ENCODE peak calls at places on chromosome 15, in six cellular contexts. One of them, this sample, is unnamed.

GRCh38 chr15:71186971-71187960 is 72.0 kb downstream of the THSD4 start:
- DNase-seq in HepG2: no peak
- DNase-seq in IMR-90: no peak
- DNase-seq in K562: no peak
- DNase-seq in A549: no peak
- DNase-seq in GM12878: no peak
- DNase-seq in this sample: no peak

GRCh38 chr15:71970435-71970834 is 147.5 kb downstream of the MYO9A start:
- DNase-seq in A549: no peak
- DNase-seq in K562: no peak
- DNase-seq in IMR-90: no peak
- DNase-seq in HepG2: no peak
- DNase-seq in GM12878: no peak
- DNase-seq in this sample: no peak

GRCh38 chr15:99408236-99409096 is 157.2 kb downstream of the LRRC28 start:
- DNase-seq in GM12878: no peak
- DNase-seq in HepG2: no peak
- DNase-seq in A549: no peak
- DNase-seq in IMR-90: peak; percentile 86
- DNase-seq in K562: no peak
- DNase-seq in this sample: peak; percentile 26

GRCh38 chr15:56185980-56186379 is 57.7 kb downstream of the RFX7 start:
- DNase-seq in HepG2: no peak
- DNase-seq in GM12878: no peak
- DNase-seq in IMR-90: no peak
- DNase-seq in A549: no peak
- DNase-seq in K562: no peak
- DNase-seq in this sample: no peak

GRCh38 chr15:33218071-33218491 is 23.6 kb upstream of the FMN1 start:
- DNase-seq in IMR-90: no peak
- DNase-seq in A549: no peak
- DNase-seq in HepG2: no peak
- DNase-seq in K562: no peak
- DNase-seq in GM12878: no peak
- DNase-seq in this sample: no peak

GRCh38 chr15:65303687-65304392 is 637 bp upstream of the RNU5B-1 start:
- DNase-seq in A549: no peak
- DNase-seq in HepG2: peak; percentile 50
- DNase-seq in IMR-90: peak; percentile 43
- DNase-seq in GM12878: no peak
- DNase-seq in K562: no peak
- DNase-seq in this sample: peak; percentile 47

GRCh38 chr15:69753867-69754266 is 301.2 kb downstream of the RPLP1 start:
- DNase-seq in GM12878: no peak
- DNase-seq in A549: no peak
- DNase-seq in HepG2: no peak
- DNase-seq in K562: no peak
- DNase-seq in IMR-90: no peak
- DNase-seq in this sample: no peak

GRCh38 chr15:41605566-41605965 is 46.6 kb downstream of the TYRO3 start:
- DNase-seq in IMR-90: no peak
- DNase-seq in HepG2: peak; percentile 42
- DNase-seq in K562: no peak
- DNase-seq in A549: no peak
- DNase-seq in GM12878: no peak
- DNase-seq in this sample: no peak

GRCh38 chr15:28977377-28978010 is 91.7 kb downstream of the APBA2 start:
- DNase-seq in IMR-90: peak; percentile 98
- DNase-seq in A549: peak; percentile 96
- DNase-seq in K562: no peak
- DNase-seq in HepG2: no peak
- DNase-seq in GM12878: no peak
- DNase-seq in this sample: no peak

GRCh38 chr15:35305031-35305555 is 220.0 kb upstream of the NANOGP8 start:
- DNase-seq in HepG2: no peak
- DNase-seq in A549: no peak
- DNase-seq in IMR-90: no peak
- DNase-seq in GM12878: no peak
- DNase-seq in K562: no peak
- DNase-seq in this sample: no peak

DNA sequence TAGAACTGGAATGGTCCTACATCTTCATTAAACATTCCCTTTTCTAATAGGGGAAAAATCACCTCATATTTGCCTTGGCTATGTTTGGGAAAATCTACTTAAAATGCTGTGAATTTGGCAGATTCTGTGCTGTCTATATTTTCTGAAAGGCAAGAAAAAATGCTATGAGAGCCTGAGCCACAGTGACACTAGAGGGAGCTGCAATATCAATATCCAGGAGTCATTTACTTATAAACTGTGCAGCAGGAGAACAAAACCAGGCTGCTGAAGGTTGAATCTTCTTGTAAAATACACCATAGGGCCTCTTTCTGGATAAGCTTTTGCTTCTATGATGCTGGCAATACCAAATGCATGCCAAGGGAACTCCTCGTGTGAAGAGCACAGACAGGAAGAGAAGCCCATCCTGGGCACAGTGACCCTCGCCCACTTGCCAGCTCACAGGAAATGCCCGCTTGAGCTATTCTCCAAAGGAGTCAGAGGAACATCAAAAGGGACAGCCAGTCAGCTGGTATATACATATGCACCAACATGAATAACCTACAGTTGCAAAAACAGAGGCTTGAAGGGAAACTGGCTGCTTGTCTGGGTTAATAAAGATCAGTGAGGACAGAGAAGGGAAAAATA is 48.0 kb upstream of the TSPAN3 start:
- DNase-seq in A549: peak; percentile 64
- DNase-seq in K562: peak; percentile 37
- DNase-seq in HepG2: peak; percentile 59
- DNase-seq in IMR-90: peak; percentile 80
- DNase-seq in GM12878: peak; percentile 32
- DNase-seq in this sample: peak; percentile 55
- TF ChIP-seq SMC3 in A549: peak; percentile 86
- TF ChIP-seq SMC3 in K562: peak; percentile 57
- TF ChIP-seq SMC3 in HepG2: peak; percentile 84
- TF ChIP-seq SMC3 in IMR-90: peak; percentile 89
- TF ChIP-seq SMC3 in GM12878: peak; percentile 85
- TF ChIP-seq SMC3 in this sample: peak; percentile 87

DNA sequence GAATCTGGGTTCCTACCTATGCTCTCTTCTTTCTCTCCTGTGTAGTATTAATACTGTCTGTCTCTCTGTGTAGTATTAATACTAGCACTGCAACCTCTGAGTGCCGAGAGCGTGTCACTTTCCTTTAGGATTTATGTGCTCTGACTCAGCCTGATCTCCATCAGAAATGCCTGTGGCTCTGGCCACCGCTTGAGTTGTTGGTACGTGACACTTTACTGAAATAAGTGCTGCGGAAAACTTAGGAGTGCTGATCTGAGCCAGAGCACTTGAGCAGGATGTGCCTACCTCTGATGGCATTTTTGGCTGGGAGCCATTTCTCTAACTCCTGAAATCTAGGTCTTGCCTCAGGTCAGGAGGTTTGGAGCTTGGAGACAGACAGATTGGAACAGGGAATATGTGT is 807.4 kb downstream of the SQOR start:
- DNase-seq in K562: no peak
- DNase-seq in IMR-90: no peak
- DNase-seq in A549: no peak
- DNase-seq in GM12878: no peak
- DNase-seq in HepG2: no peak
- DNase-seq in this sample: peak; percentile 1
- TF ChIP-seq SMC3 in K562: no peak
- TF ChIP-seq SMC3 in IMR-90: no peak
- TF ChIP-seq SMC3 in A549: no peak
- TF ChIP-seq SMC3 in GM12878: no peak
- TF ChIP-seq SMC3 in HepG2: no peak
- TF ChIP-seq SMC3 in this sample: no peak

GRCh38 chr15:67179411-67179995 is 75.0 kb downstream of the AAGAB start:
- DNase-seq in GM12878: no peak
- DNase-seq in K562: no peak
- DNase-seq in HepG2: no peak
- DNase-seq in A549: no peak
- DNase-seq in IMR-90: no peak
- DNase-seq in this sample: no peak

GRCh38 chr15:67180035-67180434 is 74.4 kb downstream of the AAGAB start:
- DNase-seq in HepG2: no peak
- DNase-seq in GM12878: no peak
- DNase-seq in K562: no peak
- DNase-seq in IMR-90: no peak
- DNase-seq in A549: no peak
- DNase-seq in this sample: no peak

GRCh38 chr15:67180514-67181191 is 73.8 kb downstream of the AAGAB start:
- DNase-seq in GM12878: no peak
- DNase-seq in A549: no peak
- DNase-seq in K562: no peak
- DNase-seq in HepG2: no peak
- DNase-seq in IMR-90: no peak
- DNase-seq in this sample: peak; percentile 60

GRCh38 chr15:67177750-67178149 is 76.7 kb downstream of the AAGAB start:
- DNase-seq in K562: no peak
- DNase-seq in IMR-90: peak; percentile 83
- DNase-seq in HepG2: no peak
- DNase-seq in A549: no peak
- DNase-seq in GM12878: no peak
- DNase-seq in this sample: no peak

DNA sequence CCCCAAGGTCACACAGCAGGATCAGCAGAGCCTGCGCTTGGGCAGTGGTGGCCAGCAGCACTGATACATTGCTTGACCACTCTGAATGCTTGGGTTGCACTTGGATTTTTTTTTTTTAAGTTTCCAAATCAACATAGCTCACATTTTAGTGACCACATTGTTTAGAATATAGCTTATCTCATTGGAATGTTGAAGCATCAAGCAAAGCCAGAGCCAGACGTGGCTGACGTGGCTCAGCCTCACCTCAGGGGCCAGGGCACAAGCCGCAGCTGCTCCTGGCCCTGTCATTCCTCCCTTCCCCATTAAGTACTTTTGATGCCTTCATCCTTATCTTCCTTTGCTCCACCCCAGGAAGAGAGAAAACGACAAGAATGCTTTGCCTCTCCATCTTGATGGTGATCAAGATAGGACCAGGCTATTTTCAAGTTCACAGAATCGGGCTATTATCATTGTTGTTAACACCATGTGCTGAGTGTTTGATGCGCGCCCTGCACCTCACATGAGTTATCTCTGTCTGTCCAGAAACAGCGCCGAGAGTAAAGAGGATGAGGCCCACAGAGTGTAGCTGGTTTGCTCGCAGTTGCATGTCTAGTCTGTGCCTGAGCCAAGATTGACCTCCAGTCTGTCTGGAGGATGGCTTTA is 75.8 kb downstream of the AAGAB start:
- DNase-seq in A549: no peak
- DNase-seq in K562: peak; percentile 54
- DNase-seq in HepG2: no peak
- DNase-seq in GM12878: no peak
- DNase-seq in IMR-90: peak; percentile 99
- DNase-seq in this sample: no peak
- TF ChIP-seq SMC3 in A549: no peak
- TF ChIP-seq SMC3 in K562: no peak
- TF ChIP-seq SMC3 in HepG2: no peak
- TF ChIP-seq SMC3 in GM12878: no peak
- TF ChIP-seq SMC3 in IMR-90: no peak
- TF ChIP-seq SMC3 in this sample: no peak

GRCh38 chr15:75868019-75868418 is 24.8 kb downstream of the UBE2Q2 start:
- DNase-seq in GM12878: no peak
- DNase-seq in A549: no peak
- DNase-seq in HepG2: no peak
- DNase-seq in IMR-90: peak; percentile 30
- DNase-seq in K562: no peak
- DNase-seq in this sample: no peak
- TF ChIP-seq SMC3 in GM12878: no peak
- TF ChIP-seq SMC3 in A549: no peak
- TF ChIP-seq SMC3 in HepG2: no peak
- TF ChIP-seq SMC3 in IMR-90: no peak
- TF ChIP-seq SMC3 in K562: no peak
- TF ChIP-seq SMC3 in this sample: no peak

GRCh38 chr15:80467311-80467714 is 63.1 kb downstream of the ARNT2 start:
- DNase-seq in IMR-90: no peak
- DNase-seq in A549: no peak
- DNase-seq in GM12878: no peak
- DNase-seq in HepG2: no peak
- DNase-seq in K562: no peak
- DNase-seq in this sample: no peak
- TF ChIP-seq SMC3 in IMR-90: no peak
- TF ChIP-seq SMC3 in A549: no peak
- TF ChIP-seq SMC3 in GM12878: no peak
- TF ChIP-seq SMC3 in HepG2: no peak
- TF ChIP-seq SMC3 in K562: no peak
- TF ChIP-seq SMC3 in this sample: no peak

GRCh38 chr15:55060831-55061230 is 135.9 kb downstream of the RSL24D1 start:
- DNase-seq in GM12878: no peak
- DNase-seq in K562: no peak
- DNase-seq in IMR-90: no peak
- DNase-seq in HepG2: no peak
- DNase-seq in A549: no peak
- DNase-seq in this sample: peak; percentile 2
- TF ChIP-seq SMC3 in GM12878: no peak
- TF ChIP-seq SMC3 in K562: no peak
- TF ChIP-seq SMC3 in IMR-90: no peak
- TF ChIP-seq SMC3 in HepG2: no peak
- TF ChIP-seq SMC3 in A549: no peak
- TF ChIP-seq SMC3 in this sample: no peak

DNA sequence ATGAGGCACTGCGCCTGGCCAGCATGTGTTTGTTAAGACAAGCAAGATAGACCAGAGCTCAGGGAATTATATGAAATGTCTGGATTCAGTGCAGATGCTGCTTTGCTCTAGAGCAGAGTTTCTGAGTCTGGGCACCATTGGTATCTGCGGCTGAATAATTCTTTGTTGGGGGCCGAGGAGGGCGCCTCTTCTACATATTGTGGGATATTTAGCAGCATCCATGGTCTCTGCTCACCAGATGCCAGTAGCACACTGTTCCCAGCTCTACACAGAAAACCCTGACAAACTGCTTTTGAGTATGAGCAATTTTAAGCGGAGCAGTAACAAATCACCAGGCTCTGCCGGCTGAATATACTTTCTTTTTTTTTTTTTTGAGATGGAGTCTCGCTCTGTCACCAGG is 3.6 kb upstream of the LDHAL6B start:
- DNase-seq in GM12878: no peak
- DNase-seq in HepG2: no peak
- DNase-seq in IMR-90: no peak
- DNase-seq in K562: no peak
- DNase-seq in A549: no peak
- DNase-seq in this sample: no peak
- TF ChIP-seq SMC3 in GM12878: no peak
- TF ChIP-seq SMC3 in HepG2: no peak
- TF ChIP-seq SMC3 in IMR-90: no peak
- TF ChIP-seq SMC3 in K562: no peak
- TF ChIP-seq SMC3 in A549: no peak
- TF ChIP-seq SMC3 in this sample: no peak

This sample was measured in SK-N-SH.